ENCODE peak calls at places on chromosomes 1 and 21, in seven cellular contexts. T is neuronal stem cell, U is neural progenitor cell, W is astrocyte, C is HCT116, K is fibroblast of lung, M is IMR-90. L is an unnamed sample.

GRCh38 chr1:14924455-14925325 is 228.9 kb upstream of the TMEM51 start:
- DNase-seq in T (no peak), U (peak), W (peak), C (no peak), K (peak), M (peak), L (no peak)

GRCh38 chr1:205356424-205357151 is at the start of gene KLHDC8A:
- DNase-seq in T (peak), U (peak), W (no peak), C (no peak), K (peak), M (no peak), L (no peak)

GRCh38 chr1:186304982-186305949 is 69.8 kb downstream of the TPR start:
- DNase-seq in T (peak), U (peak), W (no peak), C (peak), K (peak), M (peak), L (peak)

GRCh38 chr1:211918665-211919414 is 88.3 kb upstream of the LPGAT1 start:
- DNase-seq in T (no peak), U (no peak), W (no peak), C (no peak), K (no peak), M (no peak), L (no peak)

GRCh38 chr1:62384276-62385005 is 52.4 kb upstream of the USP1 start:
- DNase-seq in T (no peak), U (no peak), W (peak), C (no peak), K (peak), M (peak), L (no peak)

GRCh38 chr21:45538381-45539045 is 3.7 kb downstream of the SLC19A1 start:
- DNase-seq in T (no peak), U (no peak), W (no peak), C (no peak), K (no peak), M (no peak), L (no peak)

GRCh38 chr1:19220991-19221390 is 10.9 kb upstream of the UBR4 start:
- DNase-seq in T (no peak), U (no peak), W (no peak), C (no peak), K (no peak), M (peak), L (no peak)

GRCh38 chr21:46483300-46484295 is 24.9 kb downstream of the DIP2A start:
- DNase-seq in T (no peak), U (no peak), W (no peak), C (no peak), K (no peak), M (no peak), L (no peak)

GRCh38 chr1:50110084-50110615 is 1.4 kb downstream of the ELAVL4 start:
- DNase-seq in T (no peak), U (no peak), W (no peak), C (no peak), K (no peak), M (no peak), L (no peak)

GRCh38 chr1:178124115-178124514 is 30.2 kb downstream of the RASAL2 start:
- DNase-seq in T (no peak), U (peak), W (no peak), C (no peak), K (no peak), M (no peak), L (no peak)

GRCh38 chr1:75130865-75131592 is 3.2 kb upstream of the LHX8 start:
- DNase-seq in T (peak), U (peak), W (no peak), C (no peak), K (no peak), M (no peak), L (no peak)

GRCh38 chr1:22711591-22712501 is 1.2 kb downstream of the EPHB2 start:
- DNase-seq in T (no peak), U (peak), W (peak), C (no peak), K (peak), M (peak), L (no peak)

GRCh38 chr1:157170677-157171515 is 32.7 kb upstream of the ETV3 start:
- DNase-seq in T (peak), U (peak), W (no peak), C (peak), K (no peak), M (no peak), L (peak)

GRCh38 chr21:43290529-43291346 is 121.9 kb downstream of the CRYAA start:
- DNase-seq in T (no peak), U (peak), W (no peak), C (no peak), K (no peak), M (no peak), L (peak)

GRCh38 chr1:1068374-1069060 is 5.6 kb downstream of the RNF223 start:
- DNase-seq in T (no peak), U (peak), W (no peak), C (no peak), K (no peak), M (no peak), L (no peak)

GRCh38 chr1:28173151-28173979 is 3.1 kb downstream of the PTAFR start:
- DNase-seq in T (no peak), U (no peak), W (no peak), C (no peak), K (peak), M (peak), L (peak)

GRCh38 chr1:187157552-187157951 is 328.8 kb downstream of the PLA2G4A start:
- DNase-seq in T (no peak), U (peak), W (no peak), C (no peak), K (peak), M (no peak), L (no peak)

GRCh38 chr21:28427356-28428022 is 565.2 kb downstream of the LTN1 start:
- DNase-seq in T (no peak), U (no peak), W (peak), C (no peak), K (peak), M (peak), L (no peak)

GRCh38 chr21:44370771-44371410 is 17.5 kb downstream of the TRPM2 start:
- DNase-seq in T (no peak), U (no peak), W (no peak), C (no peak), K (no peak), M (no peak), L (no peak)

GRCh38 chr21:44370027-44370735 is 16.8 kb downstream of the TRPM2 start:
- DNase-seq in T (peak), U (peak), W (peak), C (no peak), K (peak), M (peak), L (no peak)

GRCh38 chr21:44371596-44371995 is 18.2 kb downstream of the TRPM2 start:
- DNase-seq in T (no peak), U (no peak), W (no peak), C (no peak), K (no peak), M (no peak), L (no peak)

GRCh38 chr21:44374601-44375280 is 21.3 kb downstream of the TRPM2 start:
- DNase-seq in T (no peak), U (no peak), W (no peak), C (no peak), K (no peak), M (no peak), L (no peak)

DNA sequence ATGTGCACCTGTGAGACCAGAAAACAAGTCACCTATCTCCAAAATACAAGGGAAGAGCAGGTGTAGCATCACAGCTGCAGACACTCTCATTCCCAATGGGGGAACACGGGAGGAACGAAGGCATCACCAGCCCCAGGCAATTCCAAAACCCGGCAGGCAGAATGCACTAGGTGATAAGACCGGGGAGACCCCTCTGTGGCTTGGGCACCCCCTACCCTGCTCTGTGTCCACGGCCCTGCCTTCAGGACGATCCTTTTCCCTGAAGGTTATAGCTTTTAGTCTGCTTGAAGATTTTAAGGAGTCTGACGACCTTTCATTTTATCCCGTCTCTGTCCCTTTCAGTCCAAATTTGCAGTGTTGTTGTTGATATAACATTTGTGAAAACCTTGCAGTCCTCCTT is 19.2 kb downstream of the TRPM2 start:
- DNase-seq in T (no peak), U (no peak), W (no peak), C (no peak), K (no peak), M (no peak), L (no peak)
- H3K4me2 ChIP-seq in T (no peak), U (no peak), W (no peak), C (no peak), K (no peak), M (no peak), L (no peak)

DNA sequence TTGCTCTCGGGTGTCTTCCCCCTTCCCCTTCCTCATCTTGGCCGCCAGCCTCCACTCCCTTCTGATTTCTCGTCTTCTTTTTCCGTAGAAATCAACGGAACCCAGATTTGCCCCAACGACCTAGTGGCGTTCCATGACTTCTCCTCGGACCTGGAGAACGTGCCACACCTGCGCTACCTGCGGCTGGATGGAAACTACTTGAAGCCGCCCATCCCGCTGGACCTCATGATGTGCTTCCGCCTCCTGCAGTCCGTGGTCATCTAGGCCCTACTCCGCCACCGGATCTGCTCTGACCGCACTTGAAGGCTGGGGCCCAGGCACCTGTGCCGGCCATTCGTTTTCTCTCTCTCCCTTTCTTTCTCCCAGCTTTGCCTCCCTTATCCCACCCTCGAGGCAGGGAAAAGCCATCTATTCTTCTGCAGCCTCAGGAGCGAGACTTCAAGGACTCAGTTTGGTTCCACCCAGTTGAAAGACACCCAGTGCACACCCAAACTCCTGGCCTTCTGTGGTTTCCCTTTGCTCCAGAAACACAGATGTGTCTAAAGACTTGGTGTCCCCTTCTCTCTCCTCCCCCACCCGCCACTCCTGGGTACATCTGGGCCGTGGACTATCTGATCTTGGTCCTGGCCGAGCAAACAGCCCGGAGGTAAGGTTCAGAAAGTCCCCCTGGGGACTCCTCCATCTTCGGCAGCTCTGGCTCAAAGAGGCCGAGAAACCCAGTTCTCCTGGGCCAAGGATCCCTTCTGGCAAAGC is 7.2 kb upstream of the OPTC start:
- DNase-seq in T (no peak), U (no peak), W (no peak), C (no peak), K (no peak), M (no peak), L (no peak)
- H3K4me2 ChIP-seq in T (no peak), U (peak), W (peak), C (peak), K (peak), M (no peak), L (peak)

DNA sequence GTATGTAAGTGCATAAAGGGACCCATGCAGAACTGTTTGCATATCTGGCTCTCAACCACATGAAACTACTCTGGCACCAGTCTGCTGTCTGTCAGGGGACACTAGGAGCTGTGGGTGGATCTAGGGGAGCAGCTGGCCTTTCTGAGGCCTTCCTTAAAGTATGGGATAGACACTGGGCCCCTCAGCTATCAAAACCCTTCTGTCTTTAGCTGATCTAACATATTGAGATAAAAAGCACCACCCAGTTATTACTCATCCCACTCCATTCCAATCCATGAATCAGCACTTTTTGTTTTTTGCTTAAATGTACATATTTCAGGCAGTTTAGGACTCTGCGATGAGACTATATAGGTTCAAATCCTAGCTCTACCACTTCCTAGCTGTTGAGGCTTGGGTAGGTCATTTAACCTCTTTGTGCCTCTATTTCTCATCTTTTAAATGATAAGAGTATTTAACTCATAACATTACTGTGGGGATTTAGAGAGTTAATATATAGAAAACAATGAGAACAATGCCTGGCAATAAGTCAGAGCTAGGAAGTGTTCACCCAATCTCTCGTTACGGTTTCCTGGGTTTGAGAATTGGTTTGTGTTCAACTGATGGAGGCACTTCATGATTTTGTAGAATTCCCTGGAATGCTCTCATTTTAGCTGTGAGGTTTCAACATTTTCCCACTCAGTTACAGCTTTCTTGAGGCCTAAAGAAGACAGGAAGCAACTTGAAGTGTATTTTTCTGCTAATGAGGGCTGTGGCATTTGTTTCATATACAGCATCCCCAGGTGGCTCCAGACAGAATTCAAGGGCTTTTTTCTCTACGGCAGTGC is 68.9 kb downstream of the LRIG2 start:
- DNase-seq in T (no peak), U (no peak), W (peak), C (no peak), K (peak), M (peak), L (no peak)
- H3K4me2 ChIP-seq in T (no peak), U (no peak), W (peak), C (peak), K (no peak), M (peak), L (no peak)

DNA sequence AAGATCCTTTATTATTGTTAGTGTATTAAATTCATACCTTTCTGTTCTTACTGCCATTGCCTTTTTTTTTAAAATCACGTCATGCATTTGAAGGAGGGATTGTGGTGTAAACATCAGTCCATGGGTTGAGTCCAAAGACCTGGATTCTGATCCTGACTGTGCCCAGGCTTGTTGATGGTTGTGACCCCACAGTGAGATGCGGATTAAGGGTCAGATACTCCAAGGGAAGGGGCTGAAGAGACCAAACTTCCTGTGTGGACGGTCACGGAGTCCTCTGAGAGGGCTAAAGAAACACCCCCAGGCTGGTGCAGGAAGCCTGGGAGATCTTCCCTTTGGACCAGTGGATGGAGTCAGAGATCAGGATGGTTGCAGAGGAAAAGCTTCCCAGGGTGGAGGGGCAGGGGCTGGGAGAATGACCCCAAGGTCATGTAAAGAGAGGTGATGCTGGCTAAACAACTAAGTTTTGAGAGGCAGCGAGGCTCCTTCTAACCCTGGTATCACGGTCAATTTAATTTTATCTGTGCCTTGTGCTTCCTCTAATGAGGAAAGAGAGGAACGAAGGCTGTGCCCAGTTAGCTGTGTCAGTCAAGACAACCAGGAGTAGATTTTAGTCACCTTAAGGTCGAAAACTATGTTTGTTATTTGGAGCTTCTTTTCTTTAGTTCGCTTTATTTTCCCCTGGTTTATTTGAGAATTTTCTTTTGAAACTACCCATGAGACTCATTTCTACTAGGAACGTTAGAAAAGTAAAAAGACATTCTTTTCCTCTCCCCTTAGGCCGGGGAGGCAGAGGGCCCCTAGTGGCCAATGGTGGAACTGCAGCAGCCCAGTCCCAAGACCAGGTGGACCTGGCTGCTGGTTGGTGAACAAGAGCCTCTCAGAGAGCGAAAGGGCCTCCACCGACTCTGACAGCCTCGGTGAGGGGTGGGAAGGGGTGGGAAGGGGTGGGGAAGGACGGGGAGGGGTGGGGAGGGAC is 8.7 kb upstream of the GPR161 start:
- DNase-seq in T (peak), U (peak), W (peak), C (peak), K (peak), M (peak), L (peak)
- H3K4me2 ChIP-seq in T (no peak), U (no peak), W (peak), C (peak), K (peak), M (peak), L (peak)

L was measured in Karpas-422.